ENCODE peak calls at places on chromosomes 5 and 9, in nine cellular contexts. D, P, K, L, R, J, A, Z and O are unnamed samples.

GRCh38 chr9:95809686-95810085 is 65.8 kb upstream of the ERCC6L2 start:
- DNase-seq in D (no peak), P (no peak), K (no peak), L (no peak), R (no peak), J (no peak), A (no peak), Z (no peak), O (no peak)

GRCh38 chr5:90112293-90112692 is 297.3 kb downstream of the CETN3 start:
- DNase-seq in D (no peak), P (no peak), K (no peak), L (no peak), R (no peak), J (no peak), A (no peak), Z (no peak), O (no peak)

GRCh38 chr5:166562246-166562645 is 1729.2 kb upstream of the WWC1 start:
- DNase-seq in D (no peak), P (no peak), K (no peak), L (no peak), R (no peak), J (no peak), A (no peak), Z (no peak), O (no peak)

GRCh38 chr9:104944356-104944755 is 16.4 kb upstream of the ABCA1 start:
- DNase-seq in D (no peak), P (no peak), K (no peak), L (no peak), R (no peak), J (no peak), A (no peak), Z (no peak), O (no peak)

GRCh38 chr9:119003218-119003617 is 366.0 kb downstream of the BRINP1 start:
- DNase-seq in D (no peak), P (no peak), K (no peak), L (no peak), R (no peak), J (no peak), A (no peak), Z (no peak), O (no peak)

GRCh38 chr9:130692365-130692764 is 1.2 kb upstream of the EXOSC2 start:
- DNase-seq in D (no peak), P (peak), K (no peak), L (no peak), R (no peak), J (no peak), A (peak), Z (no peak), O (no peak)

GRCh38 chr9:19049872-19050636 is 827 bp downstream of the RRAGA start:
- DNase-seq in D (peak), P (peak), K (no peak), L (no peak), R (no peak), J (no peak), A (no peak), Z (peak), O (no peak)

GRCh38 chr5:160423025-160423554 is 1.4 kb downstream of the PTTG1 start:
- DNase-seq in D (no peak), P (no peak), K (no peak), L (no peak), R (no peak), J (no peak), A (no peak), Z (no peak), O (no peak)

GRCh38 chr9:130137870-130138653 is 34.1 kb upstream of the NCS1 start:
- DNase-seq in D (peak), P (peak), K (peak), L (no peak), R (peak), J (peak), A (peak), Z (peak), O (no peak)

GRCh38 chr9:128912270-128912853 is 8.4 kb upstream of the PHYHD1 start:
- DNase-seq in D (no peak), P (no peak), K (no peak), L (no peak), R (peak), J (no peak), A (no peak), Z (peak), O (no peak)

GRCh38 chr9:134908524-134909364 is 9.0 kb downstream of the FCN1 start:
- DNase-seq in D (peak), P (no peak), K (no peak), L (no peak), R (no peak), J (no peak), A (no peak), Z (no peak), O (no peak)

GRCh38 chr9:34381323-34381722 is 4.6 kb upstream of the MYORG start:
- DNase-seq in D (no peak), P (no peak), K (no peak), L (no peak), R (no peak), J (peak), A (no peak), Z (no peak), O (peak)

GRCh38 chr5:149697001-149697400 is 33.1 kb upstream of the PPARGC1B start:
- DNase-seq in D (no peak), P (no peak), K (no peak), L (no peak), R (no peak), J (no peak), A (no peak), Z (no peak), O (no peak)

GRCh38 chr5:151924564-151925395 is at the start of gene GLRA1:
- DNase-seq in D (peak), P (peak), K (peak), L (no peak), R (peak), J (no peak), A (peak), Z (peak), O (no peak)

GRCh38 chr9:121727295-121728028 is 76.0 kb downstream of the DAB2IP start:
- DNase-seq in D (no peak), P (peak), K (no peak), L (no peak), R (no peak), J (peak), A (no peak), Z (no peak), O (no peak)

DNA sequence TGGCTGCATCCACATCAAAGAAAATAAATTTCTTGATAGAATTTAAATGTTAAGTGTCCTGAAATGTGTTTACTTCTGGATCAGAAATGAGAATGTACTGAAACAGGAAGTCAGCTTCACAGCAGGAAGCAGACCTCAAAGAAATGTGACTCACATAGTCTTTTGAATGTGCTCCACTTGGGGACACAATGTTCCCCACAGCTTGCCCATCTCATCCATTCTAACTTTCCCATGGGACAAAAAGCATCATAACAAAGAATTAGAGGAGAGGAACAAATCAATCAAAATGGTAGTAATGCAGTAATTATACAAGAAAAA is 85.7 kb downstream of the GRAMD2B start:
- DNase-seq in D (no peak), P (peak), K (no peak), L (no peak), R (no peak), J (peak), A (no peak), Z (peak), O (no peak)
- H3K4me3 ChIP-seq in D (no peak), P (no peak), K (no peak), L (no peak), R (no peak), J (no peak), A (no peak), Z (no peak), O (peak)

DNA sequence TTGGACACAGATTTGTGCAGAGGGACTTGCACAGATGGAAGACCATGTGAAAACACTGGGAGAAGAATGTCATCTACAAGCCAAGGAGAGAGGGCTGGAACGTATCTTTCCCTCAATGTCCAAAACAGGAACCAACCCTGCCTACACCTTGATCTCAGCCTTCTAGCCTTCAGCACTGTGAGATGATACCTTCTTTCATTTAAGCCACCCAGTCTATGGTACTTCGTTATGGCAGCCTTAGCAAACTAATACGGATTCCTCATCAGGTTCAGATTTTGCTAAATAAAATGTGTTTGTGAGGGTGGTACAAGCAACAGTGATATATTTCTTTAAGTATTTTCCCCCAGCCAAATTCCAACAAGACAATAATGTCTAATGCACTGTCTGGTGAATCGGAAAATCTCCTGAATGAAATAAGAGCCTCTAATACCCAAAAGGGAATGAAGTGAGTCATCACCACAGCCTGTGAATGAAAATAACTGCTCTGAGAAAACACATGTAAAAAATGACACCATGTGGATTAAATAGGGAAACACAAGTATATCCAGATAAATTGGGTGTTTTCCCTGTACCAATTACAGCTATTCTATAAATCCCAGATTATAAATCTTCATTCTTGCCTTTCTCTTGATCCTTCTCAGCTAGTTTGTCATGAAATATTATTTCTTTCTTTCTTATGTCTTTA is 182.8 kb upstream of the TARS1 start:
- DNase-seq in D (no peak), P (no peak), K (no peak), L (no peak), R (peak), J (no peak), A (no peak), Z (peak), O (no peak)
- TF ChIP-seq CTCF in D (no peak), P (no peak), K (no peak), L (no peak), R (no peak), J (no peak), A (peak), Z (no peak), O (no peak)

GRCh38 chr5:39732166-39732565 is 307.4 kb upstream of the DAB2 start:
- DNase-seq in D (no peak), P (no peak), K (no peak), L (no peak), R (no peak), J (no peak), A (no peak), Z (no peak), O (no peak)

GRCh38 chr5:39726467-39726866 is 301.7 kb upstream of the DAB2 start:
- DNase-seq in D (no peak), P (no peak), K (no peak), L (no peak), R (no peak), J (no peak), A (no peak), Z (no peak), O (no peak)

DNA sequence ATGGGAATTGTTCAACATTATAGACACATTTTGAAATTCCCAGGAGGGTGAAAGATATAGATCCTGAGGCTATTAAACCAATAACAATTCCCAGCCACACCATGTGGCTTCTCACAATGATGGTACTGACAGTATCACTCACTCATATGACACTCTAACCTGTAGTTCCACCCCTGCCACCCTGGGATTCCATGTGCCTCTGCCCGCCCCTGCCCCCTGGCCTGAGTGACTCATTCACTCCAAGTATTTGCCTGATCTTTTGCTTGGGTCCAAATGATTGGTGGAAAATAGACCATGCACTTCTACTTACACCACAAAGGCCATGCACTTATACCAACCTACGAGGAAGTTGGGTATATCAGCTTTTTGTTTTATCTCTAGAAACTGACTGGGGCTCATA is 305.2 kb upstream of the DAB2 start:
- DNase-seq in D (no peak), P (no peak), K (no peak), L (no peak), R (no peak), J (no peak), A (no peak), Z (no peak), O (no peak)
- H3K27ac ChIP-seq in D (no peak), P (no peak), K (no peak), L (no peak), R (no peak), J (no peak), A (no peak), Z (no peak), O (no peak)

DNA sequence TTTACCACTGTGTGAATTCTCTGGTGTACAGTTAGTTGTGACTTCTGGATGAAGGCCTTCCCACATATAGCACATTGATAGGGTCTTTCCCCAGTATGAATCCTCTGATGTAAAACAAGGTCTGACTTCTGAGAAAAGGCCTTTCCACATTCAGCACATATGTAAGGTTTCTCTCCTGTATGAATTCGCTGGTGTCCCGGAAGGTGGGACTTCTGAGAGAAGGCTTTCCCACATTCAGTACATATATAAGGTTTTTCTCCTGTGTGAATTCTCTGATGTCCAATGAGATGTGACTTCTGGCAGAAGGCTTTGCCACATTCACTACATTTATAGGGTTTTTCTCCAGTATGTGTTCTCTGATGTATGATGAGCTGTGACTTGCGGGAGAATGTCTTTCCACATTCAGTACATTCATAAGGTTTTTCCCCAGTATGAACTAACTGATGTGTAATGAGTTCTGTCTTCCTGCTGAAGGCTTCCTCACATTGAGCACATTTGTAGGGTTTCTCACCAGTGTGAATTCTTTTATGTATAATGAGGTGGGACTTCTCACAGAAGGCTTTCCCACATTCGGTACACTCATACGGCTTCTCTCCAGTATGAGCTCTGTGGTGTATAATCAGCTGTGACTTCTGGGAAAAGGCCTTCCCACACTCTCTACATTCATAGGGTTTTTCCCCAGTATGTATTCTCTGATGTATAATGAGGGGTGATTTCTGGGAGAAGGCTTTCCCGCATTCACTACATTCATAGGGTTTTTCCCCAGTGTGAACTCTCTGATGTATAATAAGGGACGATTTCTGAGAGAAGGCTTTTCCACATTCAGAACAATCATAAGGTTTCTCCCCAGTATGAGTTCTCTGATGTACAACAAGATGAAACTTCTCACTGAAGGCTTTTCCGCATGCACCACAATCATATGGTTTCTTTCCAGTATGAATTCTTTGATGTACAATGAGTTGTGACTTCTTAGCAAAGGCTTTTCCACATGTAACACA is 9.1 kb downstream of the ZNF300 start:
- DNase-seq in D (no peak), P (no peak), K (no peak), L (no peak), R (no peak), J (no peak), A (no peak), Z (no peak), O (no peak)
- H3K4me3 ChIP-seq in D (no peak), P (no peak), K (no peak), L (no peak), R (no peak), J (no peak), A (no peak), Z (no peak), O (no peak)

DNA sequence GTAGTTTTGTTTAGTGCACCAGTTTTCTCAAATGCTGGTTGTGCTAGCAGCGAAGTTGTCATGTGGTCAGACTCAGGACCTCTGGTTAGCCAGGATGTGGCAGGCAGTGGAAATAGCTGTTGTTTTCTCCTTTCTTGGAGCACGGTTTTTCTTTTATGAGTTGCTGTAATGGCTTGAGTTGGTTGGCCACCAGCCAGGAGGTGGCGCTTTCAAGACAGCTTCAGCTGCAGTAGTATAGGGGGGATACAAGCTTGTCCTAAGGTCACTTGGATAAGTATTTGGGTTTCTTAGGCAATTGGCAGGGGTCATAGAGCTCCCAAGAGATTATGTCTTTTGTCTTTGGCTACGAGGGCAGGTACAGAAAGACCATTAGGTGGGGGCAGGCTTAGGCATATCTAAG is 274.2 kb upstream of the TARS1 start:
- DNase-seq in D (no peak), P (no peak), K (no peak), L (no peak), R (no peak), J (no peak), A (no peak), Z (no peak), O (no peak)
- TF ChIP-seq CTCF in D (no peak), P (no peak), K (no peak), L (no peak), R (no peak), J (no peak), A (no peak), Z (no peak), O (no peak)